ENCODE peak calls at places on chromosomes 16 and 17, in eight cellular contexts. X is uterus; S is left ventricle myocardium inferior; N is MM.1S; I is CD8-positive, alpha-beta T cell; T is GM23248; H is AG04450; J is SJSA1. R is an unnamed sample. For H3K27me3, the result is how much of the 10 kb centered on the place peaks cover.

GRCh38 chr17:31604936-31605335 is 213.5 kb downstream of the RAB11FIP4 start:
- DNase-seq in X (no peak), S (no peak), N (no peak), I (no peak), T (no peak), H (no peak), J (no peak), R (no peak)

GRCh38 chr16:65249768-65250167 is 127.9 kb upstream of the CDH11 start:
- DNase-seq in X (peak), S (peak), N (no peak), I (no peak), T (peak), H (no peak), J (no peak), R (peak)

GRCh38 chr16:13630292-13630850 is 289.6 kb upstream of the ERCC4 start:
- DNase-seq in X (no peak), S (no peak), N (no peak), I (no peak), T (no peak), H (no peak), J (no peak), R (no peak)

GRCh38 chr16:67950335-67950843 is 6.5 kb upstream of the LCAT start:
- DNase-seq in X (no peak), S (no peak), N (no peak), I (no peak), T (no peak), H (no peak), J (no peak), R (no peak)

GRCh38 chr17:74865504-74866197 is 6.0 kb upstream of the GRIN2C start:
- DNase-seq in X (no peak), S (no peak), N (no peak), I (no peak), T (no peak), H (no peak), J (no peak), R (no peak)

GRCh38 chr17:5563451-5563850 is 20.9 kb downstream of the NLRP1 start:
- DNase-seq in X (no peak), S (no peak), N (no peak), I (no peak), T (peak), H (no peak), J (no peak), R (no peak)

GRCh38 chr16:76441886-76442285 is 164.7 kb downstream of the CNTNAP4 start:
- DNase-seq in X (no peak), S (no peak), N (no peak), I (no peak), T (no peak), H (no peak), J (no peak), R (no peak)

GRCh38 chr17:82536220-82537201 is 17.0 kb downstream of the FOXK2 start:
- DNase-seq in X (peak), S (peak), N (peak), I (no peak), T (peak), H (peak), J (no peak), R (peak)

GRCh38 chr17:13490427-13490826 is 111.3 kb downstream of the HS3ST3A1 start:
- DNase-seq in X (no peak), S (no peak), N (no peak), I (no peak), T (no peak), H (no peak), J (no peak), R (no peak)

GRCh38 chr16:6528217-6528616 is 804.4 kb upstream of the RBFOX1 start:
- DNase-seq in X (no peak), S (no peak), N (no peak), I (no peak), T (no peak), H (no peak), J (no peak), R (no peak)

GRCh38 chr16:8962393-8963009 is 1.2 kb downstream of the USP7 start:
- DNase-seq in X (no peak), S (no peak), N (peak), I (peak), T (peak), H (no peak), J (no peak), R (no peak)

GRCh38 chr16:75789237-75789636 is 62.9 kb upstream of the CPHXL start:
- DNase-seq in X (no peak), S (no peak), N (peak), I (no peak), T (peak), H (peak), J (no peak), R (no peak)

GRCh38 chr16:31242197-31242596 is 17.6 kb upstream of the ITGAM start:
- DNase-seq in X (no peak), S (no peak), N (no peak), I (no peak), T (peak), H (no peak), J (no peak), R (no peak)

GRCh38 chr17:51860934-51861561 is 297.5 kb downstream of the CA10 start:
- DNase-seq in X (no peak), S (no peak), N (peak), I (no peak), T (peak), H (no peak), J (peak), R (no peak)

GRCh38 chr16:50740747-50741146 is 1.1 kb upstream of the CYLD start:
- DNase-seq in X (no peak), S (no peak), N (no peak), I (no peak), T (peak), H (no peak), J (no peak), R (no peak)

DNA sequence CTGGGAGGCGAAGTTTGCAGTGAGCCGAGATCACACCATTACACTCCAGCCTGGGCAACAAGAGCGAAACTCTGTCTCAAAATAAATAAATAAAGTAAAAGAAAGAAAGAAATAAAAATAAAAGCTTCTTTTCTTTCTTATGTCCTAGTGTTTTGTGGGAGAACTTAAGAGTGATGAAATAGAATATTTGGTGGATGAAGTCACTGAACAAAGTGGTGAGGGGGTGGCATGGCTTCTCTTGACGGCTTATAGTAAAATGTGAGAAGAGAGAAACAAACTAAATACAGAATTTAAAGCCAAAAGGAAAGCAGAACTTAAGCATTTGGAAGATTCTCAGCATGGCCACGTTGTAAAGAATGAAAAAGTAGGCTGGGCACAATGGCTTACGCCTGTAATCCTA is 15.3 kb downstream of the SGF29 start:
- DNase-seq in X (no peak), S (no peak), N (no peak), I (no peak), T (peak), H (peak), J (no peak), R (no peak)
- H3K27me3 ChIP-seq in X (under half), S (under half), N (under half), I (under half), T (under half), H (under half), J (under half), R (under half)

GRCh38 chr17:77527836-77528505 is 387.2 kb downstream of the SEC14L1 start:
- DNase-seq in X (no peak), S (no peak), N (no peak), I (no peak), T (no peak), H (no peak), J (no peak), R (no peak)

GRCh38 chr17:77526728-77527355 is 386.1 kb downstream of the SEC14L1 start:
- DNase-seq in X (no peak), S (no peak), N (no peak), I (no peak), T (no peak), H (no peak), J (no peak), R (no peak)

GRCh38 chr17:77528516-77529327 is 388.0 kb downstream of the SEC14L1 start:
- DNase-seq in X (no peak), S (peak), N (no peak), I (no peak), T (no peak), H (no peak), J (no peak), R (no peak)

GRCh38 chr17:77527394-77527793 is 386.6 kb downstream of the SEC14L1 start:
- DNase-seq in X (no peak), S (no peak), N (no peak), I (no peak), T (no peak), H (no peak), J (no peak), R (no peak)

GRCh38 chr17:77526259-77526711 is 385.5 kb downstream of the SEC14L1 start:
- DNase-seq in X (no peak), S (no peak), N (no peak), I (no peak), T (no peak), H (no peak), J (no peak), R (no peak)
- H3K4me3 ChIP-seq in X (no peak), S (no peak), N (no peak), I (no peak), T (no peak), H (no peak), J (no peak), R (no peak)

GRCh38 chr17:70172449-70172848 is 3.1 kb downstream of the KCNJ2 start:
- DNase-seq in X (no peak), S (no peak), N (no peak), I (no peak), T (peak), H (no peak), J (no peak), R (no peak)

GRCh38 chr17:70173646-70174045 is 4.3 kb downstream of the KCNJ2 start:
- DNase-seq in X (no peak), S (no peak), N (no peak), I (no peak), T (no peak), H (no peak), J (no peak), R (peak)

GRCh38 chr17:70169707-70170597 is 620 bp downstream of the KCNJ2 start:
- DNase-seq in X (no peak), S (peak), N (no peak), I (no peak), T (peak), H (no peak), J (no peak), R (no peak)

GRCh38 chr17:70171159-70171558 is 1.8 kb downstream of the KCNJ2 start:
- DNase-seq in X (no peak), S (no peak), N (no peak), I (no peak), T (no peak), H (no peak), J (no peak), R (no peak)

DNA sequence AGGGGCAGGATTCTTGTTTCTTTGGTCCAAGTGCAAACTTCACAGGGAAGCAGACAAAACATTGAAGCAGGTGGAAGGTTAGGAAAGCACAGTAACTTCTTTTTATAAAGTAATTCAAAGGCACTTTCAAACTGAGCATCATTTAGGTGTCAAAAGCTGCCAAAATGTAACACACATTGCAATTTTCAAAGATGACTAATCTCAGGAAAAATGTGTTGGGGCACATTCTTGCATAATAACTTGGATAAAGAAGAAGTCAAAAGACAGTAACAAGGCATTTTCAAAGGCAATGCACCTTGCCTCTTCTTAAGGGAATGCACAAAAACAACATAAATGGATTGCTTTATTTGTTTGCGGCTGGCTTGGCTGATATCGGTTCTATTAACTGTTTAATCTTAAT is 3.6 kb downstream of the KCNJ2 start:
- DNase-seq in X (no peak), S (no peak), N (no peak), I (no peak), T (peak), H (no peak), J (no peak), R (no peak)
- H3K27me3 ChIP-seq in X (under half), S (under half), N (under half), I (under half), T (under half), H (under half), J (half or more), R (under half)

GRCh38 chr17:78532311-78532710 is 44.9 kb downstream of the DNAH17 start:
- DNase-seq in X (no peak), S (no peak), N (no peak), I (no peak), T (no peak), H (no peak), J (no peak), R (no peak)
- H3K4me3 ChIP-seq in X (no peak), S (no peak), N (no peak), I (no peak), T (no peak), H (no peak), J (no peak), R (no peak)

GRCh38 chr16:72947379-72948237 is 100.3 kb downstream of the ZFHX3 start:
- DNase-seq in X (no peak), S (no peak), N (no peak), I (no peak), T (peak), H (no peak), J (no peak), R (no peak)
- H3K27me3 ChIP-seq in X (under half), S (under half), N (under half), I (under half), T (under half), H (under half), J (under half), R (under half)

GRCh38 chr17:48593840-48594411 is 347 bp upstream of the HOXB5 start:
- DNase-seq in X (peak), S (peak), N (peak), I (peak), T (peak), H (peak), J (peak), R (peak)
- H3K4me3 ChIP-seq in X (no peak), S (peak), N (peak), I (no peak), T (peak), H (peak), J (peak), R (no peak)

GRCh38 chr17:44444735-44445105 is 55.3 kb upstream of the ITGA2B start:
- DNase-seq in X (no peak), S (no peak), N (no peak), I (no peak), T (peak), H (peak), J (peak), R (no peak)
- H3K27me3 ChIP-seq in X (under half), S (under half), N (under half), I (under half), T (under half), H (under half), J (under half), R (under half)

R was measured in heart right ventricle.